ENCODE peak calls at places on chromosomes 7 and 10, in five cellular contexts. X is stimulated activated CD4-positive, alpha-beta T cell treated with anti-CD3 and anti-CD28 coated beads, Interleukin-15, amount 100 ng/mL, for 24 hours; H is SW480; L is NCI-H1417; J is WTC11. N is an unnamed sample.
A peak's percentile ranks its signal among the peaks of the same experiment; 100 is the strongest.

GRCh38 chr7:19404912-19405329 is 259.7 kb upstream of the FERD3L start:
- DNase-seq in X (no peak), J (no peak), L (no peak), H (peak; percentile 88), N (no peak)

GRCh38 chr7:159049266-159050025 is 95.2 kb downstream of the VIPR2 start:
- DNase-seq in J (no peak), X (no peak), H (no peak), L (no peak), N (no peak)

GRCh38 chr10:22345301-22346086 is at the start of gene SPAG6:
- DNase-seq in H (no peak), L (peak; percentile 78), J (peak; percentile 86), X (peak; percentile 74), N (no peak)

GRCh38 chr10:96292971-96293909 is 11.0 kb upstream of the DNTT start:
- DNase-seq in J (no peak), L (peak; percentile 3), H (peak; percentile 70), X (no peak), N (no peak)

GRCh38 chr10:117134084-117135025 is 3.7 kb downstream of the VAX1 start:
- DNase-seq in L (no peak), J (peak; percentile 55), H (no peak), X (peak; percentile 31), N (no peak)

GRCh38 chr7:112515989-112516388 is 35.2 kb downstream of the LSMEM1 start:
- DNase-seq in L (no peak), H (no peak), X (no peak), J (no peak), N (no peak)

GRCh38 chr10:71314028-71314693 is 4.9 kb upstream of the SLC29A3 start:
- DNase-seq in J (peak; percentile 52), H (peak; percentile 30), X (peak; percentile 66), L (peak; percentile 28), N (no peak)

GRCh38 chr10:132265878-132266496 is 41.8 kb downstream of the STK32C start:
- DNase-seq in H (no peak), X (no peak), J (no peak), L (no peak), N (no peak)

GRCh38 chr10:29590598-29591415 is 44.0 kb downstream of the SVIL start:
- DNase-seq in L (peak; percentile 4), J (no peak), X (no peak), H (peak; percentile 43), N (no peak)

GRCh38 chr10:46255696-46256355 is 31.0 kb upstream of the ANTXRL start:
- DNase-seq in L (no peak), X (peak; percentile 76), H (peak; percentile 52), J (peak; percentile 83), N (peak; percentile 25)

GRCh38 chr7:93719546-93719945 is 145.0 kb upstream of the CALCR start:
- DNase-seq in J (no peak), L (no peak), H (peak; percentile 73), X (no peak), N (no peak)

N was measured in iPS DF 19.7.